ENCODE peak calls at places on chromosomes 16 and 17, in ten cellular contexts. W is mesendoderm; E is NCI-H226; N is cardiac muscle cell; B is KG1; A is mesothelial cell of epicardium; T is stimulated activated CD8-positive, alpha-beta memory T cell treated with anti-CD3 and anti-CD28 coated beads, Interleukin-2, amount 100 ng/mL, for 1 hour; D is NCI-H2029 treated with DMSO at 0.1 percent for 48 hours; H is activated CD4-positive, alpha-beta T cell treated with anti-CD3 and anti-CD28 coated beads, Interleukin-2, amount 50 U/mL, for 1 hour; J is GM13977. M is an unnamed sample.

GRCh38 chr17:68709995-68710780 is 109.0 kb upstream of the FAM20A start:
- DNase-seq in W (peak), E (no peak), N (no peak), B (no peak), A (no peak), T (no peak), D (no peak), H (no peak), J (no peak), M (no peak)

GRCh38 chr16:86565181-86565631 is 1.4 kb upstream of the FOXC2 start:
- DNase-seq in W (peak), E (no peak), N (no peak), B (no peak), A (no peak), T (no peak), D (no peak), H (no peak), J (no peak), M (no peak)

GRCh38 chr17:80789356-80789902 is 202.2 kb upstream of the CHMP6 start:
- DNase-seq in W (no peak), E (peak), N (no peak), B (no peak), A (no peak), T (no peak), D (no peak), H (no peak), J (no peak), M (no peak)

GRCh38 chr17:47267354-47267828 is 13.8 kb downstream of the ITGB3 start:
- DNase-seq in W (peak), E (peak), N (no peak), B (no peak), A (no peak), T (no peak), D (no peak), H (no peak), J (no peak), M (no peak)

GRCh38 chr17:9321862-9322261 is 253.8 kb downstream of the STX8 start:
- DNase-seq in W (no peak), E (no peak), N (no peak), B (no peak), A (no peak), T (no peak), D (no peak), H (no peak), J (no peak), M (no peak)

GRCh38 chr17:39450847-39451581 is at the start of gene MED1:
- DNase-seq in W (peak), E (peak), N (peak), B (peak), A (peak), T (peak), D (peak), H (peak), J (peak), M (peak)

GRCh38 chr16:47578573-47578972 is 117.4 kb downstream of the PHKB start:
- DNase-seq in W (peak), E (peak), N (no peak), B (no peak), A (no peak), T (no peak), D (no peak), H (no peak), J (no peak), M (no peak)

GRCh38 chr16:29904947-29905346 is 4.7 kb downstream of the ASPHD1 start:
- DNase-seq in W (no peak), E (no peak), N (no peak), B (no peak), A (no peak), T (no peak), D (no peak), H (no peak), J (no peak), M (no peak)

GRCh38 chr16:29738514-29738913 is 7.3 kb downstream of the C16orf54 start:
- DNase-seq in W (no peak), E (no peak), N (no peak), B (no peak), A (no peak), T (no peak), D (no peak), H (peak), J (peak), M (no peak)

GRCh38 chr16:12017583-12017982 is 41.0 kb downstream of the SNX29 start:
- DNase-seq in W (no peak), E (no peak), N (no peak), B (no peak), A (no peak), T (no peak), D (no peak), H (no peak), J (no peak), M (no peak)

GRCh38 chr17:67431210-67432015 is 54.3 kb downstream of the PITPNC1 start:
- DNase-seq in W (peak), E (peak), N (no peak), B (no peak), A (no peak), T (no peak), D (no peak), H (no peak), J (peak), M (no peak)

GRCh38 chr17:73524941-73525679 is 119.1 kb downstream of the SDK2 start:
- DNase-seq in W (no peak), E (no peak), N (no peak), B (no peak), A (no peak), T (no peak), D (no peak), H (no peak), J (no peak), M (no peak)

GRCh38 chr17:17738901-17739300 is 57.6 kb downstream of the RAI1 start:
- DNase-seq in W (no peak), E (peak), N (no peak), B (no peak), A (no peak), T (no peak), D (no peak), H (no peak), J (no peak), M (no peak)

GRCh38 chr16:86059253-86060171 is 160.6 kb downstream of the IRF8 start:
- DNase-seq in W (no peak), E (peak), N (peak), B (no peak), A (no peak), T (no peak), D (no peak), H (no peak), J (no peak), M (no peak)

GRCh38 chr17:58564971-58565370 is 50.5 kb upstream of the MTMR4 start:
- DNase-seq in W (no peak), E (no peak), N (no peak), B (no peak), A (no peak), T (no peak), D (no peak), H (no peak), J (no peak), M (no peak)

GRCh38 chr17:63622571-63623390 is 564 bp downstream of the MAP3K3 start:
- DNase-seq in W (peak), E (peak), N (peak), B (peak), A (peak), T (peak), D (no peak), H (peak), J (peak), M (peak)

GRCh38 chr16:22315979-22316378 is 18.8 kb downstream of the POLR3E start:
- DNase-seq in W (no peak), E (no peak), N (no peak), B (no peak), A (no peak), T (no peak), D (no peak), H (no peak), J (no peak), M (no peak)

GRCh38 chr17:81277421-81277820 is 17.7 kb downstream of the SLC38A10 start:
- DNase-seq in W (no peak), E (no peak), N (no peak), B (no peak), A (no peak), T (no peak), D (peak), H (no peak), J (no peak), M (no peak)

GRCh38 chr17:82970067-82970466 is 109.3 kb upstream of the METRNL start:
- DNase-seq in W (no peak), E (no peak), N (no peak), B (no peak), A (no peak), T (no peak), D (no peak), H (no peak), J (no peak), M (no peak)

GRCh38 chr17:45307290-45308015 is 9.4 kb downstream of the MAP3K14 start:
- DNase-seq in W (no peak), E (peak), N (no peak), B (peak), A (no peak), T (no peak), D (no peak), H (peak), J (peak), M (peak)

GRCh38 chr16:84314373-84314772 is 19.7 kb downstream of the WFDC1 start:
- DNase-seq in W (no peak), E (no peak), N (no peak), B (no peak), A (no peak), T (no peak), D (no peak), H (no peak), J (no peak), M (no peak)

M was measured in GDM1.